ENCODE peak calls at places on chromosomes 4 and X, in eight cellular contexts. One of them, this sample, is unnamed.

GRCh38 chr4:117324851-117325491 is 239.6 kb upstream of the TRAM1L1 start:
- DNase-seq in NCI-H460: no peak
- DNase-seq in GM04503: no peak
- DNase-seq in activated CD4-positive, alpha-beta T cell treated with anti-CD3 and anti-CD28 coated beads, Interleukin-2, amount 10 ng/mL, durations not matched to agents 7 days and 5 days: no peak
- DNase-seq in ELR: peak; percentile 85
- DNase-seq in dorsolateral prefrontal cortex: no peak
- DNase-seq in neural crest cell: no peak
- DNase-seq in pancreas: no peak
- DNase-seq in this sample: peak; percentile 74

GRCh38 chrX:10221651-10222050 is 64.9 kb downstream of the CLCN4 start:
- DNase-seq in NCI-H460: no peak
- DNase-seq in GM04503: no peak
- DNase-seq in activated CD4-positive, alpha-beta T cell treated with anti-CD3 and anti-CD28 coated beads, Interleukin-2, amount 10 ng/mL, durations not matched to agents 7 days and 5 days: no peak
- DNase-seq in ELR: no peak
- DNase-seq in dorsolateral prefrontal cortex: no peak
- DNase-seq in neural crest cell: no peak
- DNase-seq in pancreas: no peak
- DNase-seq in this sample: no peak

GRCh38 chrX:100085851-100086250 is 324.2 kb downstream of the PCDH19 start:
- DNase-seq in NCI-H460: no peak
- DNase-seq in GM04503: no peak
- DNase-seq in activated CD4-positive, alpha-beta T cell treated with anti-CD3 and anti-CD28 coated beads, Interleukin-2, amount 10 ng/mL, durations not matched to agents 7 days and 5 days: no peak
- DNase-seq in ELR: no peak
- DNase-seq in dorsolateral prefrontal cortex: no peak
- DNase-seq in neural crest cell: no peak
- DNase-seq in pancreas: no peak
- DNase-seq in this sample: no peak

GRCh38 chr4:148060264-148061138 is 328.6 kb downstream of the ARHGAP10 start:
- DNase-seq in NCI-H460: no peak
- DNase-seq in GM04503: no peak
- DNase-seq in activated CD4-positive, alpha-beta T cell treated with anti-CD3 and anti-CD28 coated beads, Interleukin-2, amount 10 ng/mL, durations not matched to agents 7 days and 5 days: peak; percentile 48
- DNase-seq in ELR: no peak
- DNase-seq in dorsolateral prefrontal cortex: no peak
- DNase-seq in neural crest cell: no peak
- DNase-seq in pancreas: no peak
- DNase-seq in this sample: no peak

GRCh38 chr4:10173039-10173753 is 56.6 kb upstream of the WDR1 start:
- DNase-seq in NCI-H460: no peak
- DNase-seq in GM04503: no peak
- DNase-seq in activated CD4-positive, alpha-beta T cell treated with anti-CD3 and anti-CD28 coated beads, Interleukin-2, amount 10 ng/mL, durations not matched to agents 7 days and 5 days: no peak
- DNase-seq in ELR: peak; percentile 59
- DNase-seq in dorsolateral prefrontal cortex: no peak
- DNase-seq in neural crest cell: no peak
- DNase-seq in pancreas: no peak
- DNase-seq in this sample: no peak

GRCh38 chr4:140071806-140072205 is 82.2 kb downstream of the MAML3 start:
- DNase-seq in NCI-H460: no peak
- DNase-seq in GM04503: peak; percentile 83
- DNase-seq in activated CD4-positive, alpha-beta T cell treated with anti-CD3 and anti-CD28 coated beads, Interleukin-2, amount 10 ng/mL, durations not matched to agents 7 days and 5 days: peak; percentile 79
- DNase-seq in ELR: peak; percentile 42
- DNase-seq in dorsolateral prefrontal cortex: no peak
- DNase-seq in neural crest cell: no peak
- DNase-seq in pancreas: no peak
- DNase-seq in this sample: no peak

GRCh38 chr4:989722-990471 is 3.1 kb downstream of the IDUA start:
- DNase-seq in NCI-H460: no peak
- DNase-seq in GM04503: no peak
- DNase-seq in activated CD4-positive, alpha-beta T cell treated with anti-CD3 and anti-CD28 coated beads, Interleukin-2, amount 10 ng/mL, durations not matched to agents 7 days and 5 days: no peak
- DNase-seq in ELR: no peak
- DNase-seq in dorsolateral prefrontal cortex: no peak
- DNase-seq in neural crest cell: no peak
- DNase-seq in pancreas: peak; percentile 77
- DNase-seq in this sample: no peak

GRCh38 chr4:112002301-112002700 is 143.0 kb upstream of the FAM241A start:
- DNase-seq in NCI-H460: no peak
- DNase-seq in GM04503: no peak
- DNase-seq in activated CD4-positive, alpha-beta T cell treated with anti-CD3 and anti-CD28 coated beads, Interleukin-2, amount 10 ng/mL, durations not matched to agents 7 days and 5 days: no peak
- DNase-seq in ELR: no peak
- DNase-seq in dorsolateral prefrontal cortex: no peak
- DNase-seq in neural crest cell: no peak
- DNase-seq in pancreas: no peak
- DNase-seq in this sample: no peak

GRCh38 chr4:98749206-98749605 is 90.8 kb upstream of the TSPAN5 start:
- DNase-seq in NCI-H460: no peak
- DNase-seq in GM04503: no peak
- DNase-seq in activated CD4-positive, alpha-beta T cell treated with anti-CD3 and anti-CD28 coated beads, Interleukin-2, amount 10 ng/mL, durations not matched to agents 7 days and 5 days: no peak
- DNase-seq in ELR: no peak
- DNase-seq in dorsolateral prefrontal cortex: no peak
- DNase-seq in neural crest cell: no peak
- DNase-seq in pancreas: no peak
- DNase-seq in this sample: no peak

GRCh38 chr4:122309988-122310626 is 68.7 kb upstream of the ADAD1 start:
- DNase-seq in NCI-H460: peak; percentile 11
- DNase-seq in GM04503: no peak
- DNase-seq in activated CD4-positive, alpha-beta T cell treated with anti-CD3 and anti-CD28 coated beads, Interleukin-2, amount 10 ng/mL, durations not matched to agents 7 days and 5 days: no peak
- DNase-seq in ELR: peak; percentile 49
- DNase-seq in dorsolateral prefrontal cortex: no peak
- DNase-seq in neural crest cell: no peak
- DNase-seq in pancreas: no peak
- DNase-seq in this sample: no peak

GRCh38 chr4:28973591-28974350 is 1746.4 kb upstream of the PCDH7 start:
- DNase-seq in NCI-H460: no peak
- DNase-seq in GM04503: no peak
- DNase-seq in activated CD4-positive, alpha-beta T cell treated with anti-CD3 and anti-CD28 coated beads, Interleukin-2, amount 10 ng/mL, durations not matched to agents 7 days and 5 days: no peak
- DNase-seq in ELR: peak; percentile 69
- DNase-seq in dorsolateral prefrontal cortex: no peak
- DNase-seq in neural crest cell: no peak
- DNase-seq in pancreas: no peak
- DNase-seq in this sample: peak; percentile 2

GRCh38 chr4:186037692-186038658 is 31.0 kb upstream of the TLR3 start:
- DNase-seq in NCI-H460: peak; percentile 50
- DNase-seq in GM04503: peak; percentile 26
- DNase-seq in activated CD4-positive, alpha-beta T cell treated with anti-CD3 and anti-CD28 coated beads, Interleukin-2, amount 10 ng/mL, durations not matched to agents 7 days and 5 days: peak; percentile 42
- DNase-seq in ELR: peak; percentile 60
- DNase-seq in dorsolateral prefrontal cortex: no peak
- DNase-seq in neural crest cell: peak; percentile 61
- DNase-seq in pancreas: no peak
- DNase-seq in this sample: peak; percentile 60

GRCh38 chr4:187236491-187236890 is 512.8 kb upstream of the FAT1 start:
- DNase-seq in NCI-H460: no peak
- DNase-seq in GM04503: peak; percentile 90
- DNase-seq in activated CD4-positive, alpha-beta T cell treated with anti-CD3 and anti-CD28 coated beads, Interleukin-2, amount 10 ng/mL, durations not matched to agents 7 days and 5 days: no peak
- DNase-seq in ELR: peak; percentile 59
- DNase-seq in dorsolateral prefrontal cortex: no peak
- DNase-seq in neural crest cell: no peak
- DNase-seq in pancreas: no peak
- DNase-seq in this sample: peak; percentile 72

GRCh38 chr4:169818063-169818679 is 60.4 kb upstream of the HPF1 start:
- DNase-seq in NCI-H460: no peak
- DNase-seq in GM04503: no peak
- DNase-seq in activated CD4-positive, alpha-beta T cell treated with anti-CD3 and anti-CD28 coated beads, Interleukin-2, amount 10 ng/mL, durations not matched to agents 7 days and 5 days: no peak
- DNase-seq in ELR: no peak
- DNase-seq in dorsolateral prefrontal cortex: no peak
- DNase-seq in neural crest cell: no peak
- DNase-seq in pancreas: no peak
- DNase-seq in this sample: no peak

GRCh38 chrX:19326567-19326966 is 17.2 kb upstream of the PDHA1 start:
- DNase-seq in NCI-H460: no peak
- DNase-seq in GM04503: no peak
- DNase-seq in activated CD4-positive, alpha-beta T cell treated with anti-CD3 and anti-CD28 coated beads, Interleukin-2, amount 10 ng/mL, durations not matched to agents 7 days and 5 days: no peak
- DNase-seq in ELR: no peak
- DNase-seq in dorsolateral prefrontal cortex: no peak
- DNase-seq in neural crest cell: no peak
- DNase-seq in pancreas: no peak
- DNase-seq in this sample: no peak

GRCh38 chr4:97605927-97606326 is 537.3 kb downstream of the STPG2 start:
- DNase-seq in NCI-H460: no peak
- DNase-seq in GM04503: no peak
- DNase-seq in activated CD4-positive, alpha-beta T cell treated with anti-CD3 and anti-CD28 coated beads, Interleukin-2, amount 10 ng/mL, durations not matched to agents 7 days and 5 days: no peak
- DNase-seq in ELR: no peak
- DNase-seq in dorsolateral prefrontal cortex: no peak
- DNase-seq in neural crest cell: no peak
- DNase-seq in pancreas: no peak
- DNase-seq in this sample: no peak

GRCh38 chrX:153433161-153433680 is 12.6 kb downstream of the TREX2 start:
- DNase-seq in NCI-H460: no peak
- DNase-seq in GM04503: no peak
- DNase-seq in activated CD4-positive, alpha-beta T cell treated with anti-CD3 and anti-CD28 coated beads, Interleukin-2, amount 10 ng/mL, durations not matched to agents 7 days and 5 days: no peak
- DNase-seq in ELR: no peak
- DNase-seq in dorsolateral prefrontal cortex: no peak
- DNase-seq in neural crest cell: no peak
- DNase-seq in pancreas: no peak
- DNase-seq in this sample: no peak

GRCh38 chr4:126682250-126682649 is 950.5 kb upstream of the INTU start:
- DNase-seq in NCI-H460: no peak
- DNase-seq in GM04503: no peak
- DNase-seq in activated CD4-positive, alpha-beta T cell treated with anti-CD3 and anti-CD28 coated beads, Interleukin-2, amount 10 ng/mL, durations not matched to agents 7 days and 5 days: no peak
- DNase-seq in ELR: no peak
- DNase-seq in dorsolateral prefrontal cortex: no peak
- DNase-seq in neural crest cell: no peak
- DNase-seq in pancreas: no peak
- DNase-seq in this sample: no peak

GRCh38 chrX:53223955-53224859 is 800 bp downstream of the KDM5C start:
- DNase-seq in NCI-H460: no peak
- DNase-seq in GM04503: peak; percentile 27
- DNase-seq in activated CD4-positive, alpha-beta T cell treated with anti-CD3 and anti-CD28 coated beads, Interleukin-2, amount 10 ng/mL, durations not matched to agents 7 days and 5 days: peak; percentile 6
- DNase-seq in ELR: peak; percentile 86
- DNase-seq in dorsolateral prefrontal cortex: no peak
- DNase-seq in neural crest cell: no peak
- DNase-seq in pancreas: no peak
- DNase-seq in this sample: peak; percentile 10

GRCh38 chrX:48493890-48494364 is 14.9 kb upstream of the PORCN start:
- DNase-seq in NCI-H460: peak; percentile 38
- DNase-seq in GM04503: no peak
- DNase-seq in activated CD4-positive, alpha-beta T cell treated with anti-CD3 and anti-CD28 coated beads, Interleukin-2, amount 10 ng/mL, durations not matched to agents 7 days and 5 days: peak; percentile 16
- DNase-seq in ELR: peak; percentile 60
- DNase-seq in dorsolateral prefrontal cortex: no peak
- DNase-seq in neural crest cell: peak; percentile 40
- DNase-seq in pancreas: no peak
- DNase-seq in this sample: no peak

GRCh38 chrX:119251381-119251780 is 15.3 kb downstream of the PGRMC1 start:
- DNase-seq in NCI-H460: no peak
- DNase-seq in GM04503: no peak
- DNase-seq in activated CD4-positive, alpha-beta T cell treated with anti-CD3 and anti-CD28 coated beads, Interleukin-2, amount 10 ng/mL, durations not matched to agents 7 days and 5 days: no peak
- DNase-seq in ELR: no peak
- DNase-seq in dorsolateral prefrontal cortex: no peak
- DNase-seq in neural crest cell: no peak
- DNase-seq in pancreas: no peak
- DNase-seq in this sample: no peak

GRCh38 chr4:117986331-117986730 is 48.0 kb upstream of the NDST3 start:
- DNase-seq in NCI-H460: no peak
- DNase-seq in GM04503: no peak
- DNase-seq in activated CD4-positive, alpha-beta T cell treated with anti-CD3 and anti-CD28 coated beads, Interleukin-2, amount 10 ng/mL, durations not matched to agents 7 days and 5 days: no peak
- DNase-seq in ELR: no peak
- DNase-seq in dorsolateral prefrontal cortex: no peak
- DNase-seq in neural crest cell: no peak
- DNase-seq in pancreas: no peak
- DNase-seq in this sample: no peak

GRCh38 chr4:139514382-139515059 is 41.5 kb downstream of the SETD7 start:
- DNase-seq in NCI-H460: no peak
- DNase-seq in GM04503: no peak
- DNase-seq in activated CD4-positive, alpha-beta T cell treated with anti-CD3 and anti-CD28 coated beads, Interleukin-2, amount 10 ng/mL, durations not matched to agents 7 days and 5 days: no peak
- DNase-seq in ELR: no peak
- DNase-seq in dorsolateral prefrontal cortex: no peak
- DNase-seq in neural crest cell: no peak
- DNase-seq in pancreas: no peak
- DNase-seq in this sample: no peak

GRCh38 chr4:27366424-27366823 is 505.8 kb downstream of the STIM2 start:
- DNase-seq in NCI-H460: no peak
- DNase-seq in GM04503: no peak
- DNase-seq in activated CD4-positive, alpha-beta T cell treated with anti-CD3 and anti-CD28 coated beads, Interleukin-2, amount 10 ng/mL, durations not matched to agents 7 days and 5 days: no peak
- DNase-seq in ELR: peak; percentile 80
- DNase-seq in dorsolateral prefrontal cortex: no peak
- DNase-seq in neural crest cell: no peak
- DNase-seq in pancreas: no peak
- DNase-seq in this sample: no peak

GRCh38 chr4:3791910-3792542 is 25.8 kb downstream of the ADRA2C start:
- DNase-seq in NCI-H460: peak; percentile 16
- DNase-seq in GM04503: no peak
- DNase-seq in activated CD4-positive, alpha-beta T cell treated with anti-CD3 and anti-CD28 coated beads, Interleukin-2, amount 10 ng/mL, durations not matched to agents 7 days and 5 days: peak; percentile 52
- DNase-seq in ELR: peak; percentile 21
- DNase-seq in dorsolateral prefrontal cortex: no peak
- DNase-seq in neural crest cell: peak; percentile 67
- DNase-seq in pancreas: peak; percentile 93
- DNase-seq in this sample: no peak

GRCh38 chr4:48997962-48998361 is 11.9 kb downstream of the CWH43 start:
- DNase-seq in NCI-H460: no peak
- DNase-seq in GM04503: no peak
- DNase-seq in activated CD4-positive, alpha-beta T cell treated with anti-CD3 and anti-CD28 coated beads, Interleukin-2, amount 10 ng/mL, durations not matched to agents 7 days and 5 days: no peak
- DNase-seq in ELR: no peak
- DNase-seq in dorsolateral prefrontal cortex: no peak
- DNase-seq in neural crest cell: no peak
- DNase-seq in pancreas: no peak
- DNase-seq in this sample: no peak

GRCh38 chr4:170446782-170447181 is 357.0 kb upstream of the AADAT start:
- DNase-seq in NCI-H460: no peak
- DNase-seq in GM04503: no peak
- DNase-seq in activated CD4-positive, alpha-beta T cell treated with anti-CD3 and anti-CD28 coated beads, Interleukin-2, amount 10 ng/mL, durations not matched to agents 7 days and 5 days: no peak
- DNase-seq in ELR: no peak
- DNase-seq in dorsolateral prefrontal cortex: no peak
- DNase-seq in neural crest cell: no peak
- DNase-seq in pancreas: no peak
- DNase-seq in this sample: no peak

GRCh38 chr4:72442147-72442546 is 126.9 kb downstream of the ADAMTS3 start:
- DNase-seq in NCI-H460: no peak
- DNase-seq in GM04503: no peak
- DNase-seq in activated CD4-positive, alpha-beta T cell treated with anti-CD3 and anti-CD28 coated beads, Interleukin-2, amount 10 ng/mL, durations not matched to agents 7 days and 5 days: no peak
- DNase-seq in ELR: no peak
- DNase-seq in dorsolateral prefrontal cortex: no peak
- DNase-seq in neural crest cell: no peak
- DNase-seq in pancreas: no peak
- DNase-seq in this sample: no peak

GRCh38 chr4:3449574-3450534 is 8.1 kb downstream of the HGFAC start:
- DNase-seq in NCI-H460: no peak
- DNase-seq in GM04503: no peak
- DNase-seq in activated CD4-positive, alpha-beta T cell treated with anti-CD3 and anti-CD28 coated beads, Interleukin-2, amount 10 ng/mL, durations not matched to agents 7 days and 5 days: no peak
- DNase-seq in ELR: no peak
- DNase-seq in dorsolateral prefrontal cortex: no peak
- DNase-seq in neural crest cell: no peak
- DNase-seq in pancreas: peak; percentile 68
- DNase-seq in this sample: no peak

GRCh38 chr4:169621754-169622481 is 1.5 kb downstream of the CLCN3 start:
- DNase-seq in NCI-H460: no peak
- DNase-seq in GM04503: no peak
- DNase-seq in activated CD4-positive, alpha-beta T cell treated with anti-CD3 and anti-CD28 coated beads, Interleukin-2, amount 10 ng/mL, durations not matched to agents 7 days and 5 days: peak; percentile 52
- DNase-seq in ELR: peak; percentile 85
- DNase-seq in dorsolateral prefrontal cortex: no peak
- DNase-seq in neural crest cell: no peak
- DNase-seq in pancreas: no peak
- DNase-seq in this sample: peak; percentile 77

GRCh38 chr4:119682080-119682479 is 53.5 kb upstream of the PDE5A start:
- DNase-seq in NCI-H460: no peak
- DNase-seq in GM04503: no peak
- DNase-seq in activated CD4-positive, alpha-beta T cell treated with anti-CD3 and anti-CD28 coated beads, Interleukin-2, amount 10 ng/mL, durations not matched to agents 7 days and 5 days: no peak
- DNase-seq in ELR: peak; percentile 10
- DNase-seq in dorsolateral prefrontal cortex: no peak
- DNase-seq in neural crest cell: no peak
- DNase-seq in pancreas: no peak
- DNase-seq in this sample: no peak

GRCh38 chr4:10281996-10282395 is 165.4 kb upstream of the WDR1 start:
- DNase-seq in NCI-H460: no peak
- DNase-seq in GM04503: no peak
- DNase-seq in activated CD4-positive, alpha-beta T cell treated with anti-CD3 and anti-CD28 coated beads, Interleukin-2, amount 10 ng/mL, durations not matched to agents 7 days and 5 days: no peak
- DNase-seq in ELR: peak; percentile 15
- DNase-seq in dorsolateral prefrontal cortex: no peak
- DNase-seq in neural crest cell: no peak
- DNase-seq in pancreas: no peak
- DNase-seq in this sample: no peak

GRCh38 chr4:105194328-105195231 is 47.9 kb downstream of the TET2 start:
- DNase-seq in NCI-H460: no peak
- DNase-seq in GM04503: no peak
- DNase-seq in activated CD4-positive, alpha-beta T cell treated with anti-CD3 and anti-CD28 coated beads, Interleukin-2, amount 10 ng/mL, durations not matched to agents 7 days and 5 days: no peak
- DNase-seq in ELR: peak; percentile 72
- DNase-seq in dorsolateral prefrontal cortex: no peak
- DNase-seq in neural crest cell: no peak
- DNase-seq in pancreas: no peak
- DNase-seq in this sample: no peak

This sample was measured in AG04450.